ENCODE peak calls at places on chromosome 13, in five cellular contexts. H is K562, E is GM12878, L is H1, W is HepG2. V is an unnamed sample.

GRCh38 chr13:93686399-93686798 is 459.8 kb downstream of the GPC6 start:
- DNase-seq in H (no peak), E (no peak), L (no peak), W (no peak), V (no peak)

GRCh38 chr13:47859129-47859528 is 141.9 kb downstream of the SUCLA2 start:
- DNase-seq in H (no peak), E (no peak), L (no peak), W (no peak), V (no peak)

GRCh38 chr13:114203536-114203935 is 24.5 kb downstream of the CFAP97D2 start:
- DNase-seq in H (no peak), E (no peak), L (no peak), W (no peak), V (no peak)

GRCh38 chr13:99043700-99044300 is 65.9 kb upstream of the DOCK9 start:
- DNase-seq in H (no peak), E (no peak), L (no peak), W (no peak), V (no peak)

GRCh38 chr13:30739646-30740642 is 4.6 kb downstream of the ALOX5AP start:
- DNase-seq in H (no peak), E (peak), L (no peak), W (no peak), V (peak)

GRCh38 chr13:44667950-44668349 is 91.8 kb upstream of the TSC22D1 start:
- DNase-seq in H (no peak), E (no peak), L (no peak), W (no peak), V (no peak)

GRCh38 chr13:86080340-86080995 is 281.2 kb upstream of the SLITRK6 start:
- DNase-seq in H (no peak), E (no peak), L (no peak), W (no peak), V (no peak)

GRCh38 chr13:22793598-22794134 is 387.1 kb upstream of the SGCG start:
- DNase-seq in H (no peak), E (no peak), L (no peak), W (peak), V (peak)

GRCh38 chr13:25415196-25415595 is 43.4 kb downstream of the ATP8A2 start:
- DNase-seq in H (no peak), E (no peak), L (no peak), W (no peak), V (no peak)

GRCh38 chr13:20198781-20199180 is 6.0 kb upstream of the GJB2 start:
- DNase-seq in H (no peak), E (no peak), L (no peak), W (peak), V (no peak)

GRCh38 chr13:52925775-52926285 is 77.4 kb upstream of the PCDH8 start:
- DNase-seq in H (no peak), E (no peak), L (no peak), W (no peak), V (no peak)
- TF ChIP-seq ZNF274 in H (no peak), E (no peak), L (no peak), W (no peak), V (no peak)

GRCh38 chr13:106919093-106919492 is 351.2 kb upstream of the ARGLU1 start:
- DNase-seq in H (no peak), E (no peak), L (no peak), W (no peak), V (no peak)
- H3K4me2 ChIP-seq in H (no peak), E (peak), L (no peak), W (no peak), V (no peak)

GRCh38 chr13:101343128-101343787 is 73.0 kb downstream of the NALCN start:
- DNase-seq in H (no peak), E (no peak), L (no peak), W (no peak), V (no peak)

GRCh38 chr13:101341464-101341863 is 74.8 kb downstream of the NALCN start:
- DNase-seq in H (no peak), E (no peak), L (no peak), W (no peak), V (no peak)

GRCh38 chr13:101346161-101346560 is 70.1 kb downstream of the NALCN start:
- DNase-seq in H (no peak), E (no peak), L (no peak), W (no peak), V (no peak)

GRCh38 chr13:101346942-101347728 is 69.2 kb downstream of the NALCN start:
- DNase-seq in H (no peak), E (no peak), L (no peak), W (no peak), V (no peak)
- TF ChIP-seq ZNF274 in H (no peak), E (no peak), L (no peak), W (no peak), V (no peak)

DNA sequence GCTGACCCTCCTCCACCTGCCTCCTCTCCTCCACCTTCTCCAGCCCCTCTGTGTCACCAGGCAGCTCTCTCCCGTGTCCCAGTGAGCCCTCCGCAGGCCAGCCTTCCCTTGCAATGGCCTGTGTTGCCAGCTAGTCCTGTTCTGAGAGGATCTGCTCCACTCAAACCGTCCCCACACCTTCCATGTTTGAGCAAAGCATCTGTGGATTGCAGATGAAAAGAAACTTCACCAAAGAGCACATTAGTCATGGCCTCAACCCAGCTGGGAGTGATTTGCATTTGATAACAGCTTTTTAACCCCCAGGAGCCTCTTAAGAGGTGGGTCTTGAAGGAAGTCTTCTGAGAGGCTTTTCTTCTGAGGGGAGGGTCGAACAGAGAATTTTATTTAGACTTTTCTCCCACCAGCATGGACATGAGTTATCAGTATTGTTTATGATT is 72.8 kb downstream of the COL4A2 start:
- DNase-seq in H (no peak), E (no peak), L (no peak), W (no peak), V (no peak)
- H3K4me2 ChIP-seq in H (no peak), E (no peak), L (peak), W (no peak), V (no peak)

GRCh38 chr13:73133536-73133935 is 74.7 kb downstream of the KLF5 start:
- DNase-seq in H (no peak), E (no peak), L (no peak), W (no peak), V (no peak)
- TF ChIP-seq ZNF274 in H (no peak), E (no peak), L (no peak), W (no peak), V (no peak)